ENCODE peak calls at places on chromosome 10, in nine cellular contexts. G is ELF-1; C is HT1080; A is stimulated activated CD4-positive, alpha-beta T cell treated with anti-CD3 and anti-CD28 coated beads, Interleukin-2, amount 100 ng/mL, for 48 hours; U is CD8-positive, alpha-beta T cell; R is RPMI7951; V is effector CD4-positive, alpha-beta T cell; M is retina; E is activated naive CD4-positive, alpha-beta T cell. S is an unnamed sample.

GRCh38 chr10:70232859-70233108 is 445 bp downstream of the PPA1 start:
- DNase-seq in C (no peak), M (no peak), U (peak), R (no peak), A (peak), G (no peak), E (no peak), V (no peak), S (no peak)

GRCh38 chr10:121696854-121697253 is 98.6 kb upstream of the FGFR2 start:
- DNase-seq in M (no peak), E (no peak), V (no peak), A (peak), R (no peak), G (peak), C (peak), U (no peak), S (no peak)

GRCh38 chr10:114715171-114715670 is 57.1 kb upstream of the ABLIM1 start:
- DNase-seq in E (no peak), G (no peak), U (no peak), R (peak), V (no peak), M (no peak), A (no peak), C (no peak), S (no peak)

GRCh38 chr10:97823734-97824133 is 25.9 kb upstream of the GOLGA7B start:
- DNase-seq in V (no peak), G (no peak), M (no peak), C (no peak), E (no peak), U (no peak), R (no peak), A (no peak), S (no peak)

GRCh38 chr10:58240531-58240930 is 27.2 kb downstream of the IPMK start:
- DNase-seq in R (no peak), M (no peak), E (no peak), V (no peak), C (peak), U (no peak), A (no peak), G (no peak), S (no peak)

GRCh38 chr10:18594574-18595156 is 56.7 kb downstream of the NSUN6 start:
- DNase-seq in E (no peak), A (no peak), M (no peak), G (peak), C (peak), V (no peak), R (peak), U (no peak), S (no peak)

GRCh38 chr10:111475720-111476119 is 398.9 kb downstream of the ADRA2A start:
- DNase-seq in E (no peak), A (no peak), M (no peak), G (no peak), C (no peak), U (no peak), V (no peak), R (no peak), S (peak)

GRCh38 chr10:122954731-122955050 is 664 bp upstream of the C10orf88 start:
- DNase-seq in E (no peak), U (no peak), V (peak), M (no peak), C (no peak), G (no peak), A (no peak), R (no peak), S (no peak)

GRCh38 chr10:34658934-34659333 is 156.2 kb downstream of the PARD3 start:
- DNase-seq in M (no peak), E (no peak), G (no peak), R (no peak), U (no peak), A (no peak), V (no peak), C (no peak), S (no peak)

GRCh38 chr10:44883581-44884331 is 27.4 kb upstream of the TMEM72 start:
- DNase-seq in U (no peak), A (no peak), R (no peak), E (no peak), V (no peak), C (no peak), G (no peak), M (no peak), S (no peak)